ENCODE peak calls at places on chromosomes 11 and 22, in six cellular contexts. One of them, this sample, is unnamed.

GRCh38 chr11:116821050-116821918 is 1.8 kb downstream of the APOA4 start:
- DNase-seq in H1: no peak
- DNase-seq in mesenchymal stem cell: no peak
- DNase-seq in IMR-90: no peak
- DNase-seq in H9: no peak
- DNase-seq in neuronal stem cell: no peak
- DNase-seq in this sample: no peak

GRCh38 chr11:17407575-17407974 is 19.1 kb upstream of the KCNJ11 start:
- DNase-seq in H1: no peak
- DNase-seq in neuronal stem cell: no peak
- DNase-seq in mesenchymal stem cell: no peak
- DNase-seq in H9: no peak
- DNase-seq in IMR-90: no peak
- DNase-seq in this sample: no peak

GRCh38 chr11:69298778-69299461 is 5.0 kb downstream of the MYEOV start:
- DNase-seq in mesenchymal stem cell: peak; percentile 50
- DNase-seq in IMR-90: peak; percentile 48
- DNase-seq in H1: no peak
- DNase-seq in neuronal stem cell: no peak
- DNase-seq in H9: no peak
- DNase-seq in this sample: no peak

GRCh38 chr11:123430736-123431356 is 777 bp downstream of the GRAMD1B start:
- DNase-seq in IMR-90: peak; percentile 51
- DNase-seq in mesenchymal stem cell: peak; percentile 32
- DNase-seq in H1: no peak
- DNase-seq in H9: peak; percentile 66
- DNase-seq in neuronal stem cell: peak; percentile 24
- DNase-seq in this sample: peak; percentile 87

GRCh38 chr11:68513930-68514487 is 53.5 kb downstream of the PPP6R3 start:
- DNase-seq in IMR-90: no peak
- DNase-seq in H9: no peak
- DNase-seq in neuronal stem cell: no peak
- DNase-seq in H1: no peak
- DNase-seq in mesenchymal stem cell: no peak
- DNase-seq in this sample: no peak

GRCh38 chr11:7531011-7531410 is 17.2 kb downstream of the PPFIBP2 start:
- DNase-seq in H1: no peak
- DNase-seq in mesenchymal stem cell: peak; percentile 13
- DNase-seq in IMR-90: no peak
- DNase-seq in neuronal stem cell: no peak
- DNase-seq in H9: no peak
- DNase-seq in this sample: no peak

GRCh38 chr11:96307748-96308133 is 35.3 kb downstream of the MAML2 start:
- DNase-seq in IMR-90: peak; percentile 95
- DNase-seq in mesenchymal stem cell: peak; percentile 92
- DNase-seq in neuronal stem cell: no peak
- DNase-seq in H9: no peak
- DNase-seq in H1: no peak
- DNase-seq in this sample: peak; percentile 24

GRCh38 chr11:2567026-2567671 is 122.3 kb downstream of the KCNQ1 start:
- DNase-seq in IMR-90: no peak
- DNase-seq in neuronal stem cell: no peak
- DNase-seq in mesenchymal stem cell: no peak
- DNase-seq in H1: no peak
- DNase-seq in H9: no peak
- DNase-seq in this sample: peak; percentile 8

GRCh38 chr11:100581318-100581717 is 105.8 kb upstream of the ARHGAP42 start:
- DNase-seq in H9: no peak
- DNase-seq in IMR-90: no peak
- DNase-seq in H1: no peak
- DNase-seq in mesenchymal stem cell: peak; percentile 65
- DNase-seq in neuronal stem cell: no peak
- DNase-seq in this sample: no peak

GRCh38 chr11:27904358-27905055 is 203.4 kb downstream of the KIF18A start:
- DNase-seq in H1: no peak
- DNase-seq in neuronal stem cell: no peak
- DNase-seq in IMR-90: peak; percentile 76
- DNase-seq in H9: no peak
- DNase-seq in mesenchymal stem cell: peak; percentile 72
- DNase-seq in this sample: no peak

GRCh38 chr22:26921726-26922125 is 264.3 kb downstream of the MIAT start:
- DNase-seq in mesenchymal stem cell: no peak
- DNase-seq in H9: no peak
- DNase-seq in H1: no peak
- DNase-seq in IMR-90: no peak
- DNase-seq in neuronal stem cell: no peak
- DNase-seq in this sample: no peak

GRCh38 chr11:2342981-2343380 is 34.1 kb upstream of the CD81 start:
- DNase-seq in mesenchymal stem cell: no peak
- DNase-seq in H9: no peak
- DNase-seq in neuronal stem cell: no peak
- DNase-seq in IMR-90: peak; percentile 12
- DNase-seq in H1: no peak
- DNase-seq in this sample: no peak

GRCh38 chr11:46675288-46675851 is 25.0 kb downstream of the ARHGAP1 start:
- DNase-seq in H1: no peak
- DNase-seq in neuronal stem cell: no peak
- DNase-seq in mesenchymal stem cell: peak; percentile 61
- DNase-seq in H9: no peak
- DNase-seq in IMR-90: peak; percentile 72
- DNase-seq in this sample: peak; percentile 65

GRCh38 chr11:18471995-18472394 is 16.3 kb downstream of the LDHAL6A start:
- DNase-seq in H1: no peak
- DNase-seq in neuronal stem cell: no peak
- DNase-seq in IMR-90: no peak
- DNase-seq in mesenchymal stem cell: no peak
- DNase-seq in H9: no peak
- DNase-seq in this sample: no peak

GRCh38 chr11:17352925-17353227 is 1.3 kb downstream of the NCR3LG1 start:
- DNase-seq in mesenchymal stem cell: no peak
- DNase-seq in neuronal stem cell: no peak
- DNase-seq in H1: no peak
- DNase-seq in IMR-90: peak; percentile 34
- DNase-seq in H9: peak; percentile 35
- DNase-seq in this sample: no peak

GRCh38 chr22:43636086-43636485 is 176.0 kb downstream of the EFCAB6 start:
- DNase-seq in mesenchymal stem cell: no peak
- DNase-seq in H9: no peak
- DNase-seq in H1: no peak
- DNase-seq in IMR-90: no peak
- DNase-seq in neuronal stem cell: no peak
- DNase-seq in this sample: no peak

GRCh38 chr11:84847842-84848241 is 779.3 kb downstream of the DLG2 start:
- DNase-seq in H9: no peak
- DNase-seq in IMR-90: no peak
- DNase-seq in neuronal stem cell: no peak
- DNase-seq in mesenchymal stem cell: no peak
- DNase-seq in H1: no peak
- DNase-seq in this sample: no peak

GRCh38 chr11:92941676-92942571 is 27.5 kb upstream of the MTNR1B start:
- DNase-seq in H9: no peak
- DNase-seq in IMR-90: peak; percentile 50
- DNase-seq in neuronal stem cell: peak; percentile 36
- DNase-seq in H1: no peak
- DNase-seq in mesenchymal stem cell: peak; percentile 37
- DNase-seq in this sample: peak; percentile 47

GRCh38 chr22:24410110-24410856 is 17.1 kb upstream of the ADORA2A start:
- DNase-seq in mesenchymal stem cell: peak; percentile 67
- DNase-seq in IMR-90: peak; percentile 58
- DNase-seq in H1: no peak
- DNase-seq in H9: no peak
- DNase-seq in neuronal stem cell: no peak
- DNase-seq in this sample: no peak

DNA sequence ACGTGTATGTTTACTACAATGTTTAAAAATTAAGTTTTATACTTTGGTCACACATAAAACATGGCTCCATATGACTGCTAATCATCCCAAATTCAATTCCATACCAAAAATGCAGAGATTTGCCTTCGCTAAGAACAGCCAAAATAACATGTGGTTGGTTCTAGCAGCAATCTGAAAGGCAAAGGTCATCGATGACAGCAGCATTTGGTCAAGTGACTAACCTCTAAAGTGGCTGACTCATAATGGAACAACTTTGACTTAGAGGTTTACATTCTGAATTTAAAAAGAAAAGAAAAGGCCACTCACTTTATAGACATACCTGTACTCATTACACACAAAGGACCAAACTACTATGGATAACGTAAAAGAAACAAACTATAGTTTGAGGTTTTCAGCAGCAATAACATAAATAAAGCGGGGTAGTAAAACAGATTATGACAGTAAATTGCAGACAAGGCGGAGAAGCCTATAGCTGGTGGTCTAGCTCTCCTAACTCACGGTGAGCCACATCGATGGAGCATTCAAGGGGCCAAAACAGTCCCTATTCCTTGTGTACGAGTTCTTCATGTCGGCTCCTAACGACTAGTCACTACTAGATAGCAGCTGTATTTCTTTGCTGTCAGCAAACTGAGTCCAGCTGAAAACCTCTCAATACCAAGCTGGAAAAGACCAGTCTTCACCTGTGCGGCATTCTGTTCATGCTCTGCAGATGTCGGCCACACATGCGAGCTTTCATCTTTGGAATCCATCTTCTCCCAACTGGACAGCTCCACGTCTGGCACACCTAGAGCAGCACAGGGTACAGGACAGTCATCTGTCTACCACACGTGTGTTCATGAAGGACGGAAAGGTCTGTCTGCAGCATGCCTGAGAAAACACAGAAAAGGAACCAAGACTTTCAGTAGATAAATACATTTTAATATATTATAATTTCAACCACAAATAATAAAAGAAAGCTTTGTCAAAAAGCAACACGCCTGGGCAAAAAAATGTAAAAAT is 42.1 kb downstream of the PRDM10 start:
- DNase-seq in neuronal stem cell: no peak
- DNase-seq in H1: no peak
- DNase-seq in H9: no peak
- DNase-seq in IMR-90: peak; percentile 96
- DNase-seq in mesenchymal stem cell: peak; percentile 89
- DNase-seq in this sample: no peak
- H2BK120ac ChIP-seq in neuronal stem cell: no peak overlapping the region
- H2BK120ac ChIP-seq in H1: no peak overlapping the region
- H2BK120ac ChIP-seq in H9: no peak overlapping the region
- H2BK120ac ChIP-seq in IMR-90: peak overlapping the region; percentile 64
- H2BK120ac ChIP-seq in mesenchymal stem cell: no peak overlapping the region
- H2BK120ac ChIP-seq in this sample: no peak overlapping the region

DNA sequence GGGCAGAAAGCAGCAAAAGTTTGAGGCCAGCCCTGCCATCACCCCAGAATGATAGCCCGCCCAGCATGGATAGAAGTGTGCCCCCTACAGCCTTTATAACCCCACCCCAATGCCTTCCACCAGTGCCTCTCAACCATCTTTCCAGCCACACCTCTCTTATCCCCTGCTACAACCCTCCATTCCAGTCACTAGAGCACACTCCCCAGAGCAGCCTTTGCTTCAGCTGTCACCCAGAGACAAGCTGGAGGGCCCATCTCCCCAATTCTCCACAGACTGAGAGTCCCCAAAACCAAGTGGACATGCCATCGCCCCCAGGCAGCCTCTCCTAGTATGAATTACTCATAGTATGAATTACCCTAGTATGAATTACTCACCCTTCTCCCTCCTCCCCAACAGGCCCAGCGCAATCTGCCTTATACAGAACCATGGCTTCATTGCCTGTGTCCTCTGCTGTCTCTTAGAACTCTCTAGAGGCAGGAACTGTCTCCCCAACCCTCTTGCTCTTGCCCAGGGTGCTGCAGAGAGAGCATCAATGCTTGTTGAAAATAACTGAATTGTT is 24.9 kb downstream of the MYH9 start:
- DNase-seq in H1: no peak
- DNase-seq in mesenchymal stem cell: peak; percentile 60
- DNase-seq in H9: no peak
- DNase-seq in neuronal stem cell: no peak
- DNase-seq in IMR-90: no peak
- DNase-seq in this sample: no peak
- H3K4me1 ChIP-seq in H1: peaks cover 38% of the 10 kb centered on the region
- H3K4me1 ChIP-seq in mesenchymal stem cell: peaks cover 75% of the 10 kb centered on the region
- H3K4me1 ChIP-seq in H9: peaks cover 37% of the 10 kb centered on the region
- H3K4me1 ChIP-seq in neuronal stem cell: peaks cover 66% of the 10 kb centered on the region
- H3K4me1 ChIP-seq in IMR-90: peaks cover 70% of the 10 kb centered on the region
- H3K4me1 ChIP-seq in this sample: peaks cover 31% of the 10 kb centered on the region

DNA sequence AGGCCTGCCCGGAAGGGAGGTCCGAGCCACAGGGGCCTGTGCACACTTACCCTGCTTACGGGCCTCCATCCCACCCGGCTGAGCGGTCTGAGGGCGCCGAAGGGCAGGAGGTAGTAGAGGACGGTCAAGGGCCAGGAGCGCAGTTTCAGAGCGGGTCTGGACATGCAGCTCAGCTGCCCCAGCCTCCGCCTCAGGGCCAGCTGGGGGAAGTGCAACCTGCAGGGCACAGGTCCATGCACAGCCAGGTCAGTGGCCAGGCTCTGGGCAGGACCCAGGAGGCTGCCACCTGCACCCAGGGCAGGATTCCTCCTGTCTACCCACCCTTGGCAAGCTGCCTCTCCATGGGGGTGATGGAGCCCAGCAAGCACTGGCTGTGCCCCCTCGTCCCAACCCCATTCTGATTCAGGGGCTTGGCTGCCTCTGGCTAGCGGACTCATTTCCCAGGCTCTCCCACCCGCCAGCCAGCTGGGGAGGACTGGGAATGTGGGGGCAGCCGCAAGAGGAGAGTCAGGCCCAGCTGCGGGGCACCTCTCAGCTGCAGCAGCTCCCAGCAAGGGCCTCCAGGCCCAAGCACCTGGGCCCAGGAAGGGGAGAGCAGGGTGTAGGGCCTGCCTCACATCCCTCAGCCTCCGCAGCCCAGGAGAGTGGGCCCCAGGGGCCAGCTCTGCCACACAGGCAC is 38.2 kb downstream of the PISD start:
- DNase-seq in H1: no peak
- DNase-seq in IMR-90: no peak
- DNase-seq in mesenchymal stem cell: no peak
- DNase-seq in neuronal stem cell: no peak
- DNase-seq in H9: no peak
- DNase-seq in this sample: no peak
- H4K8ac ChIP-seq in H1: peak overlapping the region; percentile 82
- H4K8ac ChIP-seq in IMR-90: no peak overlapping the region
- H4K8ac ChIP-seq in mesenchymal stem cell: peak overlapping the region; percentile 16
- H4K8ac ChIP-seq in neuronal stem cell: no peak overlapping the region
- H4K8ac ChIP-seq in H9: no peak overlapping the region
- H4K8ac ChIP-seq in this sample: no peak overlapping the region

GRCh38 chr11:130000552-130001176 is 2.0 kb downstream of the PRDM10 start:
- DNase-seq in H1: no peak
- DNase-seq in mesenchymal stem cell: no peak
- DNase-seq in H9: no peak
- DNase-seq in IMR-90: no peak
- DNase-seq in neuronal stem cell: no peak
- DNase-seq in this sample: no peak

GRCh38 chr11:130002352-130002845 is at the start of gene PRDM10:
- DNase-seq in H1: no peak
- DNase-seq in neuronal stem cell: peak; percentile 95
- DNase-seq in IMR-90: peak; percentile 87
- DNase-seq in H9: peak; percentile 82
- DNase-seq in mesenchymal stem cell: peak; percentile 94
- DNase-seq in this sample: no peak

GRCh38 chr11:130001491-130002351 is 914 bp downstream of the PRDM10 start:
- DNase-seq in IMR-90: peak; percentile 25
- DNase-seq in neuronal stem cell: peak; percentile 30
- DNase-seq in H1: no peak
- DNase-seq in mesenchymal stem cell: peak; percentile 37
- DNase-seq in H9: peak; percentile 48
- DNase-seq in this sample: peak; percentile 53

GRCh38 chr11:130003717-130004001 is 1.0 kb upstream of the PRDM10 start:
- DNase-seq in H9: no peak
- DNase-seq in H1: no peak
- DNase-seq in mesenchymal stem cell: no peak
- DNase-seq in neuronal stem cell: no peak
- DNase-seq in IMR-90: no peak
- DNase-seq in this sample: no peak

GRCh38 chr11:130002846-130003716 is 446 bp upstream of the PRDM10 start:
- DNase-seq in IMR-90: peak; percentile 98
- DNase-seq in mesenchymal stem cell: peak; percentile 100
- DNase-seq in neuronal stem cell: peak; percentile 97
- DNase-seq in H9: peak; percentile 91
- DNase-seq in H1: peak; percentile 85
- DNase-seq in this sample: peak; percentile 99
- H2BK120ac ChIP-seq in IMR-90: peak overlapping the region; percentile 100
- H2BK120ac ChIP-seq in mesenchymal stem cell: peak overlapping the region; percentile 100
- H2BK120ac ChIP-seq in neuronal stem cell: peak overlapping the region; percentile 75
- H2BK120ac ChIP-seq in H9: no peak overlapping the region
- H2BK120ac ChIP-seq in H1: no peak overlapping the region
- H2BK120ac ChIP-seq in this sample: peak overlapping the region; percentile 64